ENCODE peak calls at places on chromosomes 11 and 22, in eight cellular contexts. V, N, D, W, Q, Z, P and A are unnamed samples.

GRCh38 chr11:1746516-1746931 is 3.9 kb downstream of the IFITM10 start:
- DNase-seq in V (peak; percentile 84), N (no peak), D (no peak), W (no peak), Q (peak; percentile 95), Z (no peak), P (peak; percentile 90), A (no peak)

GRCh38 chr22:50691521-50691920 is 18.9 kb downstream of the SHANK3 start:
- DNase-seq in V (peak; percentile 71), N (no peak), D (no peak), W (no peak), Q (no peak), Z (peak; percentile 45), P (peak; percentile 43), A (no peak)

GRCh38 chr22:32324505-32325415 is 32.9 kb upstream of the RFPL3 start:
- DNase-seq in V (no peak), N (no peak), D (no peak), W (no peak), Q (no peak), Z (no peak), P (no peak), A (no peak)

GRCh38 chr11:45237666-45238348 is 48.3 kb downstream of the SYT13 start:
- DNase-seq in V (no peak), N (no peak), D (no peak), W (no peak), Q (no peak), Z (no peak), P (no peak), A (no peak)

GRCh38 chr22:21775061-21775460 is 39.5 kb upstream of the YPEL1 start:
- DNase-seq in V (no peak), N (no peak), D (no peak), W (no peak), Q (no peak), Z (no peak), P (no peak), A (no peak)

GRCh38 chr11:2166091-2166851 is 5.3 kb upstream of the INS start:
- DNase-seq in V (peak; percentile 30), N (peak; percentile 75), D (no peak), W (peak; percentile 37), Q (no peak), Z (peak; percentile 67), P (no peak), A (peak; percentile 12)

GRCh38 chr11:34546511-34547206 is 33.1 kb upstream of the ELF5 start:
- DNase-seq in V (no peak), N (no peak), D (no peak), W (no peak), Q (no peak), Z (no peak), P (peak; percentile 11), A (no peak)

GRCh38 chr11:69674267-69674885 is 777 bp downstream of the LTO1 start:
- DNase-seq in V (peak; percentile 22), N (no peak), D (no peak), W (peak; percentile 28), Q (peak; percentile 52), Z (no peak), P (peak; percentile 70), A (no peak)

GRCh38 chr11:104968856-104969776 is 742 bp upstream of the CASP4 start:
- DNase-seq in V (no peak), N (peak; percentile 34), D (no peak), W (no peak), Q (peak; percentile 44), Z (no peak), P (peak; percentile 45), A (no peak)

GRCh38 chr11:64419818-64420485 is 61.0 kb downstream of the RPS6KA4 start:
- DNase-seq in V (no peak), N (no peak), D (no peak), W (no peak), Q (no peak), Z (no peak), P (peak; percentile 43), A (no peak)

GRCh38 chr22:37241351-37242142 is 2.5 kb downstream of the RAC2 start:
- DNase-seq in V (no peak), N (no peak), D (no peak), W (no peak), Q (peak; percentile 16), Z (no peak), P (no peak), A (no peak)

GRCh38 chr11:110086892-110087309 is 6.3 kb upstream of the ZC3H12C start:
- DNase-seq in V (no peak), N (no peak), D (no peak), W (no peak), Q (no peak), Z (no peak), P (peak; percentile 78), A (no peak)

GRCh38 chr11:95778699-95779098 is 10.9 kb downstream of the FAM76B start:
- DNase-seq in V (no peak), N (no peak), D (no peak), W (no peak), Q (no peak), Z (no peak), P (no peak), A (no peak)